ENCODE peak calls at places on chromosomes 5 and 9, in seven cellular contexts. One of them, this sample, is unnamed.

GRCh38 chr5:160747963-160748362 is 104.0 kb downstream of the ATP10B start:
- DNase-seq in NAMALWA: no peak
- DNase-seq in heart left ventricle: no peak
- DNase-seq in HS-5: no peak
- DNase-seq in CD4-positive, CD25-positive, alpha-beta regulatory T cell: no peak
- DNase-seq in fibroblast of lung: no peak
- DNase-seq in A549: no peak
- DNase-seq in this sample: no peak

GRCh38 chr5:107570805-107571531 is 99.8 kb downstream of the EFNA5 start:
- DNase-seq in NAMALWA: peak
- DNase-seq in heart left ventricle: peak
- DNase-seq in HS-5: no peak
- DNase-seq in CD4-positive, CD25-positive, alpha-beta regulatory T cell: no peak
- DNase-seq in fibroblast of lung: no peak
- DNase-seq in A549: peak
- DNase-seq in this sample: peak

GRCh38 chr5:10215366-10215765 is 34.3 kb downstream of the ATPSCKMT start:
- DNase-seq in NAMALWA: no peak
- DNase-seq in heart left ventricle: no peak
- DNase-seq in HS-5: no peak
- DNase-seq in CD4-positive, CD25-positive, alpha-beta regulatory T cell: no peak
- DNase-seq in fibroblast of lung: no peak
- DNase-seq in A549: no peak
- DNase-seq in this sample: no peak

GRCh38 chr9:21579209-21579608 is 97.1 kb upstream of the IFNE start:
- DNase-seq in NAMALWA: no peak
- DNase-seq in heart left ventricle: no peak
- DNase-seq in HS-5: no peak
- DNase-seq in CD4-positive, CD25-positive, alpha-beta regulatory T cell: no peak
- DNase-seq in fibroblast of lung: peak
- DNase-seq in A549: no peak
- DNase-seq in this sample: no peak

GRCh38 chr5:119966028-119966427 is 336.7 kb downstream of the FAM170A start:
- DNase-seq in NAMALWA: no peak
- DNase-seq in heart left ventricle: no peak
- DNase-seq in HS-5: no peak
- DNase-seq in CD4-positive, CD25-positive, alpha-beta regulatory T cell: no peak
- DNase-seq in fibroblast of lung: peak
- DNase-seq in A549: no peak
- DNase-seq in this sample: no peak

GRCh38 chr9:122265265-122265900 is 701 bp downstream of the MRRF start:
- DNase-seq in NAMALWA: peak
- DNase-seq in heart left ventricle: no peak
- DNase-seq in HS-5: no peak
- DNase-seq in CD4-positive, CD25-positive, alpha-beta regulatory T cell: peak
- DNase-seq in fibroblast of lung: peak
- DNase-seq in A549: no peak
- DNase-seq in this sample: peak

GRCh38 chr9:38017149-38017884 is 51.7 kb downstream of the SHB start:
- DNase-seq in NAMALWA: no peak
- DNase-seq in heart left ventricle: peak
- DNase-seq in HS-5: no peak
- DNase-seq in CD4-positive, CD25-positive, alpha-beta regulatory T cell: no peak
- DNase-seq in fibroblast of lung: no peak
- DNase-seq in A549: peak
- DNase-seq in this sample: no peak

GRCh38 chr5:77128411-77129061 is 41.5 kb upstream of the ZBED3 start:
- DNase-seq in NAMALWA: no peak
- DNase-seq in heart left ventricle: no peak
- DNase-seq in HS-5: no peak
- DNase-seq in CD4-positive, CD25-positive, alpha-beta regulatory T cell: no peak
- DNase-seq in fibroblast of lung: no peak
- DNase-seq in A549: no peak
- DNase-seq in this sample: no peak

GRCh38 chr5:115549154-115549553 is 4.6 kb upstream of the FEM1C start:
- DNase-seq in NAMALWA: peak
- DNase-seq in heart left ventricle: no peak
- DNase-seq in HS-5: no peak
- DNase-seq in CD4-positive, CD25-positive, alpha-beta regulatory T cell: no peak
- DNase-seq in fibroblast of lung: peak
- DNase-seq in A549: no peak
- DNase-seq in this sample: no peak

This sample was measured in NCI-H345.